ENCODE peak calls at places on chromosomes 13 and 19, in four cellular contexts. U is adrenal gland, C is neuronal stem cell, L is tibial nerve. I is an unnamed sample.
A peak's percentile ranks its signal among the peaks of the same experiment; 100 is the strongest.

GRCh38 chr19:29528350-29528945 is 2.7 kb downstream of the VSTM2B start:
- DNase-seq in L (peak; percentile 39), U (peak; percentile 24), C (peak; percentile 81), I (no peak)

GRCh38 chr19:34269968-34270621 is 15.7 kb downstream of the GARRE1 start:
- DNase-seq in L (peak; percentile 27), C (no peak), U (peak; percentile 42), I (peak; percentile 16)

GRCh38 chr13:46866150-46866549 is 30.7 kb downstream of the HTR2A start:
- DNase-seq in U (peak; percentile 14), C (no peak), L (peak; percentile 5), I (peak; percentile 88)

GRCh38 chr19:50794074-50794777 is 4.0 kb downstream of the ACP4 start:
- DNase-seq in U (no peak), L (no peak), C (no peak), I (peak; percentile 49)

GRCh38 chr19:30784850-30785459 is 412.8 kb downstream of the ZNF536 start:
- DNase-seq in C (peak; percentile 24), U (peak; percentile 49), L (peak; percentile 45), I (peak; percentile 92)

GRCh38 chr19:3984584-3984907 is 717 bp downstream of the EEF2 start:
- DNase-seq in C (no peak), U (no peak), L (no peak), I (no peak)

GRCh38 chr19:20273376-20273775 is 106.4 kb downstream of the ZNF486 start:
- DNase-seq in U (no peak), C (no peak), L (no peak), I (no peak)

GRCh38 chr19:18948075-18948975 is 7.3 kb upstream of the HOMER3 start:
- DNase-seq in L (no peak), U (peak; percentile 46), C (no peak), I (no peak)

GRCh38 chr13:39538826-39539555 is 64.0 kb downstream of the LHFPL6 start:
- DNase-seq in U (no peak), C (no peak), L (no peak), I (no peak)

GRCh38 chr19:29505034-29505824 is 20.6 kb upstream of the VSTM2B start:
- DNase-seq in U (no peak), L (no peak), C (peak; percentile 53), I (peak; percentile 75)

GRCh38 chr13:112249644-112250610 is 126.2 kb upstream of the SPACA7 start:
- DNase-seq in U (no peak), L (no peak), C (no peak), I (no peak)

GRCh38 chr13:33676700-33677048 is 141.3 kb upstream of the RFC3 start:
- DNase-seq in U (peak; percentile 75), L (peak; percentile 17), C (no peak), I (peak; percentile 83)

GRCh38 chr13:69264362-69265334 is 843.0 kb upstream of the ATXN8OS start:
- DNase-seq in U (no peak), C (no peak), L (no peak), I (no peak)

GRCh38 chr13:62294210-62294609 is 878.6 kb upstream of the PCDH20 start:
- DNase-seq in C (no peak), L (no peak), U (no peak), I (no peak)

GRCh38 chr19:246551-246950 is 44.7 kb downstream of the PLPP2 start:
- DNase-seq in C (no peak), U (no peak), L (no peak), I (no peak)

GRCh38 chr13:64810701-64811258 is 2419.4 kb downstream of the PCDH9 start:
- DNase-seq in L (no peak), U (no peak), C (no peak), I (no peak)

GRCh38 chr13:91144054-91144453 is 203.4 kb upstream of the MIR17HG start:
- DNase-seq in U (no peak), C (no peak), L (no peak), I (peak; percentile 27)

GRCh38 chr13:93262729-93263128 is 36.1 kb downstream of the GPC6 start:
- DNase-seq in L (no peak), U (no peak), C (no peak), I (no peak)

GRCh38 chr19:1704339-1704738 is 49.0 kb upstream of the ONECUT3 start:
- DNase-seq in C (no peak), U (no peak), L (no peak), I (no peak)
- H3K4me1 ChIP-seq in C (no peaks in the 10 kb centered on the region), U (no peaks in the 10 kb centered on the region), L (no peaks in the 10 kb centered on the region), I (no peaks in the 10 kb centered on the region)

DNA sequence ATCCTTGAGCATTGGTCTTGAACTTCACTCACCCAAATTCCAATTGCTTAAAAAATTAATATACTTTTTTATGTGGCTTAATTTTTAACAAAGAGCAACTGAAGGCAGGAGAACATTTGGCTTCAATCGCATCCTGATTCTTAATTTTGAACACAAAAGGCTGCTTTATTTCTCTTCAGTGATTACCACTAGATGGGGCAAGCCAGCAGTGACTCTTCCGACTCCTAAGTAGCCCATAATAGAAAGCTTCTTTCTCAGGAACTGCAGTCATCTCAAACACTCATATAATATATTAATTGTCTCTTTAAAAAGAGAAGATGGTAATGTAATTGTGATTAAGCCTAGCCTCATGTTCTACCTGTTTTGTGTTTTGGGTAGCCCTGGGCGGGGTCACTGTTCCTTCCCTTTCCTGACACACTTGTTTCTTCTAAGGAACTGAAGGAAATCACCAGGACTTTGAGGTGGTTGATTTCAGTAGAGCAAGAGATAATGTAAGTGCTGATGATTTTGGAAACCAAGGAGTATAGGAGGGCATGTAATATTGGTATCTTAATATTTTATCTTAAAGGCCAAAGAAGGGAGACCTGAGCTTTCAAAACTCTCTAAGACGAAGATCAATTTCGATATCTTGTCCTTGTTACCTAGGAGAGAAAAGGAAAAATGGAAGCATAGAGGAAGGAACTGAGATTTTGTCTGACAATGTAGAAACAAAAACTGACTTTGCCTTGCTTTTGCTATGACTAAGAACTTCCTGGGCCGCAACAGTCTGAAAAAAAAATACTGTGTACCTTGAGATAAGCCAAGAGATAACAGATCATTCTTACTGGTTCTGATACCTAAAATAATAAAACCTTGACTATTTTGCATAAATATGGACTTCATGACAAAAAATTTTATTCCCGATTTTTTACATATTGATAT is 73.1 kb downstream of the TNFSF13B start:
- DNase-seq in L (no peak), U (no peak), C (peak; percentile 14), I (no peak)
- H3K27ac ChIP-seq in L (no peak overlapping the region), U (no peak overlapping the region), C (no peak overlapping the region), I (no peak overlapping the region)

DNA sequence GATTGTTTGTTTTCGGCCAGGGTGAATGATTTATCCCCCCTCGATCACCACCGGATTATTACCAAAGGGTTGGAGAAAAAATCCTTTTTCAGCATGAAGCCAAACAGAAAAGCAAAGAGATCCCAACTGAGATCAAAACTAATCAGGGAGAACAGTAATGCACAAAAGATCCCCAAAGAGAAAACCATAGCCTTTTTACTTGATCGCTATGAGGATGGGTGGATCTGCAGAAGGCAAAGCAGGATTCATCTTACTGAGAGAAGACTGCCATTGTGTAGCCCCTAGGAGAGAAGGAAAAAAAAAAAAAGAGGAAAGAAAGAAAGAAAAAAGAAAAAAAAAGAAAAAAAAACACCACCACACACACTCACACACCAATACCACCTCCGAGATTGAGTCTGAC is at the start of gene FGF14:
- DNase-seq in L (no peak), C (no peak), U (no peak), I (no peak)
- H3K4me3 ChIP-seq in L (peak within 1 kb of the TSS; percentile 44), C (peak within 1 kb of the TSS; percentile 48), U (peak within 1 kb of the TSS; percentile 50), I (no peak within 1 kb of the TSS)

GRCh38 chr19:13843104-13843921 is 33.6 kb upstream of the NANOS3 start:
- DNase-seq in L (no peak), U (peak; percentile 65), C (no peak), I (peak; percentile 88)
- H3K4me1 ChIP-seq in L (peaks cover 62% of the 10 kb centered on the region), U (peaks cover 57% of the 10 kb centered on the region), C (peaks cover 34% of the 10 kb centered on the region), I (peaks cover 43% of the 10 kb centered on the region)

GRCh38 chr13:28412981-28413380 is 81.9 kb downstream of the FLT1 start:
- DNase-seq in U (peak; percentile 15), L (no peak), C (no peak), I (no peak)
- H3K27ac ChIP-seq in U (no peak overlapping the region), L (no peak overlapping the region), C (no peak overlapping the region), I (no peak overlapping the region)

DNA sequence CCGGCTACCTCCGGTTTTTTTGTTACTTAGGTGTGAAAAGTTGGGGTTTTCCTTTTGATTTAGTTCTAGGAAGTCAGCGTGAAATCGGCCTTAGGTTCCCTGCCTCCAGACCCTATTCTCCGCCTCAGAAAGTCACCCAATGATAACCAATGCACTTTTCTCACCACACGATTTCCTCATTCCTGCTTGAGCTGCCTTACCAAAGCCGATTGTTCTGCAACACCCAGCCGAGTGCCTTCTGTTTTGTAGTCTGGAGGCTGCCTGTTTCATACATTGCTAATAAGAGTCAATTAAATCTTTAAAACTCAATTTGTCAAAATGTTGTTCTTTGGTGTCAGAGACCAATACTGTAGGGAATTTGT is 39.7 kb downstream of the GJA3 start:
- DNase-seq in L (no peak), C (no peak), U (no peak), I (no peak)
- H3K4me3 ChIP-seq in L (peak overlapping the region; percentile 29), C (no peak overlapping the region), U (no peak overlapping the region), I (no peak overlapping the region)

GRCh38 chr19:16588089-16588823 is 16.0 kb upstream of the SLC35E1 start:
- DNase-seq in C (no peak), L (no peak), U (no peak), I (peak; percentile 34)

GRCh38 chr19:16584825-16585801 is 12.9 kb upstream of the SLC35E1 start:
- DNase-seq in C (no peak), L (no peak), U (no peak), I (no peak)

GRCh38 chr19:16587031-16588023 is 15.1 kb upstream of the SLC35E1 start:
- DNase-seq in U (no peak), C (no peak), L (peak; percentile 36), I (no peak)

GRCh38 chr19:16585808-16586476 is 13.7 kb upstream of the SLC35E1 start:
- DNase-seq in C (no peak), L (no peak), U (no peak), I (no peak)

GRCh38 chr19:16586477-16586871 is 14.3 kb upstream of the SLC35E1 start:
- DNase-seq in U (no peak), C (no peak), L (no peak), I (no peak)
- H3K4me1 ChIP-seq in U (peaks cover 88% of the 10 kb centered on the region), C (peaks cover 27% of the 10 kb centered on the region), L (peaks cover 80% of the 10 kb centered on the region), I (peaks cover 38% of the 10 kb centered on the region)

I was measured in SJCRH30.